ENCODE peak calls at places on chromosomes 12 and 14, in four cellular contexts. S is endothelial cell of umbilical vein, K is esophagus squamous epithelium, F is right lobe of liver. M is an unnamed sample.

GRCh38 chr12:98870521-98870920 is 225.4 kb downstream of the APAF1 start:
- DNase-seq in S (no peak), K (no peak), F (no peak), M (no peak)

GRCh38 chr12:67651380-67651695 is 2.8 kb downstream of the DYRK2 start:
- DNase-seq in S (peak; percentile 8), K (no peak), F (no peak), M (peak; percentile 69)

GRCh38 chr14:37595809-37596595 is 573 bp downstream of the TTC6 start:
- DNase-seq in S (no peak), K (no peak), F (peak; percentile 94), M (no peak)

GRCh38 chr12:124817076-124818000 is 46.3 kb downstream of the SCARB1 start:
- DNase-seq in S (no peak), K (no peak), F (no peak), M (no peak)

GRCh38 chr12:114688256-114688845 is 4.4 kb upstream of the TBX3 start:
- DNase-seq in S (no peak), K (no peak), F (no peak), M (no peak)

GRCh38 chr14:65470404-65470880 is 57.9 kb downstream of the FUT8 start:
- DNase-seq in S (no peak), K (no peak), F (no peak), M (no peak)

GRCh38 chr14:75158843-75159614 is 17.4 kb downstream of the TMED10 start:
- DNase-seq in S (no peak), K (no peak), F (no peak), M (no peak)

GRCh38 chr12:122793685-122794106 is 19.3 kb downstream of the CCDC62 start:
- DNase-seq in S (peak; percentile 75), K (no peak), F (no peak), M (no peak)

GRCh38 chr12:121575051-121575450 is 5.8 kb downstream of the KDM2B start:
- DNase-seq in S (no peak), K (no peak), F (no peak), M (no peak)

GRCh38 chr14:34137001-34137400 is 186.1 kb upstream of the EGLN3 start:
- DNase-seq in S (no peak), K (no peak), F (no peak), M (no peak)

DNA sequence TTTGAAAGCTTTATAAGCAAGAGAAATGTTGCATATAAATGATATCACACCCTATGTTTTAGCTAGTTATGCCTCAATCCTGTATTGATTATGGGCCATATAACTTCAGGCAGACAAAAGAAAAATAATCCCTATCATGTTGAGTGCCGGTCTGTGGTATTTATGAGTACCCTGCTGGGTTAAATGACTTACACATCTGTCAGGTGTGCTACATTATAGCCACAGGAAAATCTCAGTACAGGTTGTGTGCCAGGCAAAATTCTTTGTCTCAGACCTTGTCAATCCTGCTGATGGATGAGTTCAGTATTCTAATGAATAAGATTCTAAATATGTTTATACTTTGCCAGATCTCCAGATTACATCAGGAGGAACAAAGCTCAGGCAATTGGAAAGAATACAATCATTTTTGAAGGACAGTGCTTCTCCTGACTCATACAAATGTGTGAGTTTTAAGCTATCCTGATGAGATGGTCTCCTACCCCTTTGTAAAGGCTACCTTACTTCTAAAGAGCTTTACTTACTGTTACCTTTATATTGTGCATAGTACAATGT is 109.8 kb upstream of the FOXG1 start:
- DNase-seq in S (no peak), K (no peak), F (no peak), M (no peak)
- TF ChIP-seq CTCF in S (no peak), K (no peak), F (no peak), M (no peak)

GRCh38 chr14:41609704-41610183 is 3.1 kb downstream of the LRFN5 start:
- DNase-seq in S (no peak), K (no peak), F (no peak), M (no peak)
- H3K4me3 ChIP-seq in S (no peak overlapping the region), K (peak overlapping the region; percentile 43), F (no peak overlapping the region), M (no peak overlapping the region)

GRCh38 chr12:131860472-131861260 is 32.5 kb downstream of the MMP17 start:
- DNase-seq in S (peak; percentile 10), K (no peak), F (peak; percentile 96), M (peak; percentile 60)
- TF ChIP-seq POLR2A in S (no peak), K (no peak), F (peak; percentile 29), M (no peak)

GRCh38 chr14:50055461-50056228 is 60.7 kb downstream of the VCPKMT start:
- DNase-seq in S (peak; percentile 46), K (no peak), F (no peak), M (no peak)
- TF ChIP-seq CTCF in S (peak; percentile 5), K (no peak), F (peak; percentile 6), M (no peak)

DNA sequence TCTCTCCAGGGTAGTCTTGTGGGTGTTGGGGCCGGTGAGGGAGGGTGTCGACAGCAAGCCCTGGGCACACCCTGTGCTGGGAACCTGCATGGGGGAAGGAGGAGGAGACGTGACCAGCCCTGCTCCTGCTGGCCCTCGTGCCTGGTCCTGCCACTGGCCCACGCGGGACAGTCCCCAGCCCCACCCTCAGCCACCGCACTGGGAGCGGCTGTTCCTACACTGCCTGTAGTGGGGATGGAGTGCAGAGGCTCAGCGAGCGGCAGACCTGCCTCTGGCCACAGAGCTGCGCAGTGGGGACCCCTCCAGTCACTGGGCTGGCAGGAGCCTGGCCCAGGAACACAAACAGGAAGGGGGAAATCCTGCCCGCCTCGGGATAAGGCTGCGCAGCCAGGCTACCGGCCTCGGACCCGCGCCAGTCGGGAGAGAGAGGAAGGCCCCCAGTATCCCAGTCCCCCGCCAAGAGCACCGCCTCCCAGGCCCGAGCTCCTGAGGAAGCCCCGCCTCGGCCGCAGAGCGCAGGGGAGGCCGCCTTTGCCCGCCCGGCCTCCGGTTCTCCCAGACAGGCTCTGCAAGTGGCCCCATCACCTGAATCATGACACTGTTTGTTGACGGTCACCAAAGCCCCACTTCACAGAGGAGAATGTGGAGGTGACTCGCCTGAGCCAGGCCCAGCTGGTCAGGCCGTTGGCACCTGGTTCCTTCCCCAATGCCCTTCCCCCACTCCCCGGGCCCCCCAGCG is 10.6 kb downstream of the AHNAK2 start:
- DNase-seq in S (peak; percentile 87), K (no peak), F (peak; percentile 42), M (no peak)
- H3K4me3 ChIP-seq in S (peak overlapping the region; percentile 22), K (peak overlapping the region; percentile 65), F (peak overlapping the region; percentile 2), M (peak overlapping the region; percentile 33)

GRCh38 chr14:20970983-20971704 is 15.9 kb downstream of the RNASE2 start:
- DNase-seq in S (peak; percentile 86), K (no peak), F (peak; percentile 85), M (peak; percentile 76)
- TF ChIP-seq POLR2A in S (no peak), K (no peak), F (no peak), M (no peak)

GRCh38 chr12:24349051-24349780 is 399.7 kb upstream of the SOX5 start:
- DNase-seq in S (peak; percentile 73), K (no peak), F (no peak), M (no peak)
- TF ChIP-seq CTCF in S (no peak), K (no peak), F (no peak), M (no peak)

DNA sequence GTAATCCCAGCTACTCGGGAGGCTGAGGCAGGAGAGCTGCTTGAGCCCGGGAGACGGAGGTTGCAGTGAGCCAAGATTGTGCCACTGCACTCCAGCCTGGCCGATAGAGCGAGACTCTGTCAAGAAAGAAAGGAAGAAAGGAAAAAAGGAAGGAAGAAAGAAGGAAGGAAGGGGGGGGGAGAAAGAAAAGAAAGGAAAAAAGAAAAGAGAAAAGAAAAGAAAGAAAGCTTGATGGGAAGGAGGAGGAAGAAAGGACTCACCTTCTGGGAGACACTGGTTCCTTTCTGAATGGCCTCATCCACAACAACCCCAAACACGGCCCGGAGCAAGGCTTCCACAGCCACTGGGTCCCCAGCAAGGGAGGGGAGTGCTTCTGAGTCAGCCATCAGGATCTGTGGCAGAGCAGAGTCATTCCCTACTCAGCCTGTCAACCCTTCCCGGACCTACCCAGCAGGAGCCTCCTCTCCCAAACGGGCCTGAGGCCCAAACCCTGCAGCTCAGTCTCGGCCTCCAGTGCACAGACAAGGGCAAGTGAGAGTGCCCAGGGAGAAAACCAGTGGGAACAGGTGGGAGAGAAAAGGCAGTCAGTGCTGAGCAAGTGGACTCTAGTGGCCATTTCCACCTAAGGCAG is 7.3 kb upstream of the ZNF740 start:
- DNase-seq in S (no peak), K (no peak), F (peak; percentile 29), M (no peak)
- H3K4me3 ChIP-seq in S (no peak overlapping the region), K (no peak overlapping the region), F (no peak overlapping the region), M (no peak overlapping the region)

GRCh38 chr12:52910248-52910883 is 5.5 kb upstream of the KRT8 start:
- DNase-seq in S (no peak), K (no peak), F (no peak), M (no peak)

GRCh38 chr12:52909256-52909655 is 4.4 kb upstream of the KRT8 start:
- DNase-seq in S (no peak), K (no peak), F (no peak), M (no peak)

GRCh38 chr12:52909796-52910195 is 4.9 kb upstream of the KRT8 start:
- DNase-seq in S (no peak), K (no peak), F (no peak), M (no peak)

GRCh38 chr12:52906049-52906645 is 1.3 kb upstream of the KRT8 start:
- DNase-seq in S (no peak), K (no peak), F (no peak), M (no peak)

DNA sequence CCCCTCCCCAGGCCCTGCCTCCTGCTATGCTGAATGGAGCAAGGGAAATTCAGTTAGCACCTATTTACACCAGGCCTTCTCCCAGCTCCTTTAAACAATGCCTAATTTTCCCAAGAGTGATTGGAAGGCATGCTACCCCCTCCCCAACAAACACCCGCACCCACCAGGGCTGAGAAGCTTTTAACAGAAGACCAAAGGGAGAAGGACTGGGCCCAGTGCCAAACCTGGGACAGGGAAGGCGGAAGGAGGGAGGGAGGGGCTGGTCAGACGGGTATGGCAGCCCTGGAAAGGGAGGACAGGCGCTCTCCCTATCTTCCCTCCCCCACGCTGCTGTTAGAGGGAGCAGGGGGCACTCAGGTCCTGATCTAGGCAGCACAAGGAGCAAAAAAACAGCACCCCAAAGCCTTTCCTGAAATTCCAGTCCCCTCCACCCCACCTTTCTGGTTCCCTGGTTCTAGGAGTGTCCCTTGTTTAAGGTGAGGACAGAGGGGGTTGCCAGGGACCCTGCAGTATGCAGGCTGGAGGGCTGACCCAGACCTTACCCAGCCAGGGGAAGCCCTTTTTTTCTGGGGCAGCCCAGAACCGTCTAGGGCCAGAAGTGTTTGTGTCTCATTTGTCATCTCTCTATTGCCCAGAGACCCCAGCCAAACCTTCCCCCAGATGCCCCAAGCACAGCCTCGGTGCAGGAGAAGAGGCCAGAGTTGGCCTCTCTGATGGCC is 2.4 kb upstream of the KRT8 start:
- DNase-seq in S (peak; percentile 25), K (no peak), F (peak; percentile 69), M (peak; percentile 89)
- TF ChIP-seq POLR2A in S (no peak), K (no peak), F (no peak), M (no peak)

DNA sequence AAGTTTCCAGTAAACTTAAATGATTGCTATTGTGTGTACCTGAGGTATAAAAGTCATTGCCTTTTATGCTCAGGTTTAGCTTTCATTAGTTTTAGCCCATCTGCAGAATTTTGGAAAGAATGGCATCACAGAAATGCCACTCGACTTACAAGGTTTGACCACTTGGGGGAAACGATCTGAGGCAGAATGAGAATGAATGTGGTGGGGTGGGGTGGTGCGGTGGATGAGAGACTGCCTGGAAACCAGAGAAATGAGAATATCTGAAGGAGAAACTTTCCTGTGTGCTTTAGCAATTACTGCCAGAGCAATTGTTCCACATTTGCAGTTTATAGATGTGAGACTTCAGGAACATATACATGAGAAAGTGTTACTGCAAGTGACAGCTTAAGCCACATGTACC is 225.4 kb upstream of the PDE3A start:
- DNase-seq in S (no peak), K (no peak), F (no peak), M (no peak)
- TF ChIP-seq CTCF in S (peak; percentile 1), K (no peak), F (no peak), M (no peak)